ENCODE peak calls at places on chromosomes 5 and 9, in ten cellular contexts. Z is left ventricle myocardium inferior; D is lung; E is coronary artery; X is PC-3; P is OCI-LY7; F is CD4-positive, alpha-beta T cell; V is right cardiac atrium; U is heart left ventricle; Q is ovary. H is an unnamed sample.

GRCh38 chr5:138468966-138469539 is 3.8 kb downstream of the EGR1 start:
- DNase-seq in Z (no peak), D (no peak), E (no peak), X (no peak), P (no peak), F (no peak), V (no peak), U (no peak), Q (no peak), H (no peak)

GRCh38 chr9:127809562-127810377 is 7.1 kb downstream of the FPGS start:
- DNase-seq in Z (no peak), D (no peak), E (no peak), X (no peak), P (peak; percentile 68), F (no peak), V (peak; percentile 61), U (no peak), Q (peak; percentile 56), H (no peak)

GRCh38 chr5:137649228-137649890 is 86.5 kb downstream of the KLHL3 start:
- DNase-seq in Z (no peak), D (peak; percentile 76), E (no peak), X (no peak), P (no peak), F (no peak), V (no peak), U (peak; percentile 46), Q (no peak), H (no peak)

GRCh38 chr9:35910613-35911488 is 1.6 kb downstream of the SPAAR start:
- DNase-seq in Z (peak; percentile 39), D (peak; percentile 60), E (peak; percentile 70), X (peak; percentile 78), P (peak; percentile 67), F (peak; percentile 39), V (peak; percentile 25), U (peak; percentile 30), Q (no peak), H (no peak)

GRCh38 chr5:139709587-139710369 is 61.6 kb downstream of the CXXC5 start:
- DNase-seq in Z (peak; percentile 47), D (no peak), E (no peak), X (no peak), P (peak; percentile 51), F (no peak), V (peak; percentile 64), U (peak; percentile 82), Q (no peak), H (no peak)

GRCh38 chr9:91100878-91101450 is 260.8 kb downstream of the AUH start:
- DNase-seq in Z (peak; percentile 58), D (no peak), E (no peak), X (no peak), P (no peak), F (no peak), V (peak; percentile 44), U (peak; percentile 66), Q (peak; percentile 47), H (no peak)

GRCh38 chr9:85960688-85961093 is 19.7 kb downstream of the NAA35 start:
- DNase-seq in Z (no peak), D (no peak), E (no peak), X (no peak), P (no peak), F (no peak), V (no peak), U (peak; percentile 24), Q (no peak), H (no peak)

GRCh38 chr5:149450199-149450598 is 71.1 kb upstream of the IL17B start:
- DNase-seq in Z (peak; percentile 84), D (peak; percentile 42), E (no peak), X (no peak), P (no peak), F (no peak), V (peak; percentile 88), U (peak; percentile 86), Q (peak; percentile 76), H (no peak)

GRCh38 chr5:98214240-98215051 is 559.0 kb upstream of the RGMB start:
- DNase-seq in Z (peak; percentile 17), D (no peak), E (no peak), X (peak; percentile 94), P (no peak), F (no peak), V (no peak), U (peak; percentile 12), Q (no peak), H (no peak)

GRCh38 chr9:94921656-94922055 is 195.2 kb downstream of the AOPEP start:
- DNase-seq in Z (no peak), D (no peak), E (no peak), X (no peak), P (no peak), F (no peak), V (no peak), U (no peak), Q (no peak), H (no peak)

GRCh38 chr9:94919376-94920098 is 193.0 kb downstream of the AOPEP start:
- DNase-seq in Z (no peak), D (no peak), E (peak; percentile 70), X (peak; percentile 84), P (no peak), F (no peak), V (no peak), U (peak; percentile 45), Q (peak; percentile 68), H (no peak)

GRCh38 chr9:94921072-94921471 is 194.6 kb downstream of the AOPEP start:
- DNase-seq in Z (no peak), D (no peak), E (no peak), X (peak; percentile 56), P (no peak), F (no peak), V (peak; percentile 38), U (no peak), Q (no peak), H (no peak)

GRCh38 chr9:94922098-94922607 is 195.7 kb downstream of the AOPEP start:
- DNase-seq in Z (no peak), D (peak; percentile 72), E (peak; percentile 92), X (peak; percentile 87), P (no peak), F (no peak), V (peak; percentile 49), U (no peak), Q (no peak), H (no peak)

GRCh38 chr9:94920439-94920951 is 194.0 kb downstream of the AOPEP start:
- DNase-seq in Z (peak; percentile 58), D (peak; percentile 61), E (peak; percentile 74), X (no peak), P (no peak), F (no peak), V (peak; percentile 71), U (no peak), Q (peak; percentile 62), H (no peak)
- H3K27ac ChIP-seq in Z (peak overlapping the region; percentile 82), D (peak overlapping the region; percentile 92), E (peak overlapping the region; percentile 82), X (peak overlapping the region; percentile 99), P (no peak overlapping the region), F (no peak overlapping the region), V (peak overlapping the region; percentile 79), U (peak overlapping the region; percentile 70), Q (peak overlapping the region; percentile 80), H (peak overlapping the region; percentile 71)

DNA sequence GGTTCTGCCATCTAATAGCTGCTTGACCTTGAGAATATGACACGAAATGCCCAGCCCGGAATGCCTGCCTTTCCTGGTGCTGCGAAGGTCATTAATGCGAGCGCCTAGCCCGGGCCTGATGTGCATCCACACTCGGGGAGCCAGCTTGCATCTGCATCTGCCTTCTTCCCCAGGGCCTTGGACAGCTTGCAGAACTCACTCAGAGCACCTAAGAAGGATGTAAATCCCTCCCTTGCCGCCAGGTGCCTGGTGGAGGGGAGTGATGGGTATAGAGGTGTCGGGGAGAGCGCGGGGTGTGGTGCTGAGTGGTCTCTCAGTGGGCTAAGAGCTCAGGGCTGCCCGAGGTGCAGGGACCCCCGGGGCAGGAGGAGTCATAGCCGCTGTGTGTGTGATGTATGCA is 127.2 kb downstream of the MRPL36 start:
- DNase-seq in Z (no peak), D (peak; percentile 25), E (peak; percentile 43), X (no peak), P (no peak), F (no peak), V (no peak), U (no peak), Q (no peak), H (no peak)
- H3K27ac ChIP-seq in Z (no peak overlapping the region), D (no peak overlapping the region), E (no peak overlapping the region), X (no peak overlapping the region), P (no peak overlapping the region), F (no peak overlapping the region), V (no peak overlapping the region), U (no peak overlapping the region), Q (no peak overlapping the region), H (no peak overlapping the region)

GRCh38 chr9:131254107-131254491 is 22.2 kb downstream of the FAM78A start:
- DNase-seq in Z (peak; percentile 77), D (no peak), E (no peak), X (no peak), P (peak; percentile 82), F (no peak), V (peak; percentile 65), U (peak; percentile 70), Q (no peak), H (no peak)
- H3K27ac ChIP-seq in Z (peak overlapping the region; percentile 87), D (peak overlapping the region; percentile 43), E (no peak overlapping the region), X (no peak overlapping the region), P (peak overlapping the region; percentile 94), F (peak overlapping the region; percentile 9), V (peak overlapping the region; percentile 85), U (peak overlapping the region; percentile 67), Q (no peak overlapping the region), H (no peak overlapping the region)

GRCh38 chr5:17256171-17256570 is 38.7 kb downstream of the BASP1 start:
- DNase-seq in Z (no peak), D (no peak), E (no peak), X (no peak), P (no peak), F (no peak), V (no peak), U (no peak), Q (no peak), H (no peak)

GRCh38 chr5:17258429-17258828 is 41.0 kb downstream of the BASP1 start:
- DNase-seq in Z (no peak), D (no peak), E (no peak), X (peak; percentile 98), P (no peak), F (no peak), V (no peak), U (no peak), Q (no peak), H (no peak)

GRCh38 chr5:17255471-17256016 is 38.1 kb downstream of the BASP1 start:
- DNase-seq in Z (no peak), D (peak; percentile 30), E (no peak), X (peak; percentile 80), P (peak; percentile 40), F (no peak), V (no peak), U (no peak), Q (no peak), H (no peak)

GRCh38 chr5:17257705-17258273 is 40.4 kb downstream of the BASP1 start:
- DNase-seq in Z (no peak), D (no peak), E (no peak), X (peak; percentile 83), P (no peak), F (no peak), V (no peak), U (no peak), Q (no peak), H (no peak)

GRCh38 chr5:17256839-17257238 is 39.4 kb downstream of the BASP1 start:
- DNase-seq in Z (no peak), D (no peak), E (no peak), X (no peak), P (no peak), F (no peak), V (no peak), U (no peak), Q (no peak), H (no peak)
- H3K27ac ChIP-seq in Z (no peak overlapping the region), D (no peak overlapping the region), E (no peak overlapping the region), X (peak overlapping the region; percentile 88), P (no peak overlapping the region), F (no peak overlapping the region), V (no peak overlapping the region), U (no peak overlapping the region), Q (no peak overlapping the region), H (no peak overlapping the region)

GRCh38 chr9:100474950-100475276 is 2.0 kb downstream of the TMEFF1 start:
- DNase-seq in Z (no peak), D (no peak), E (no peak), X (no peak), P (no peak), F (no peak), V (no peak), U (no peak), Q (no peak), H (no peak)
- H3K27ac ChIP-seq in Z (no peak overlapping the region), D (no peak overlapping the region), E (no peak overlapping the region), X (no peak overlapping the region), P (no peak overlapping the region), F (no peak overlapping the region), V (no peak overlapping the region), U (no peak overlapping the region), Q (no peak overlapping the region), H (no peak overlapping the region)

H was measured in epithelial cell of prostate.